ENCODE peak calls at places on chromosomes 13 and 19, in six cellular contexts. D is epithelial cell of esophagus; U is effector CD4-positive, alpha-beta T cell; N is endodermal cell; P is activated gamma-delta T cell; I is AG04450. S is an unnamed sample.

GRCh38 chr19:47056416-47056815 is 8.0 kb upstream of the TMEM160 start:
- DNase-seq in U (no peak), I (no peak), D (no peak), N (peak; percentile 38), P (no peak), S (no peak)

GRCh38 chr19:15210323-15210774 is 9.6 kb upstream of the NOTCH3 start:
- DNase-seq in D (peak; percentile 88), N (no peak), P (no peak), I (no peak), U (no peak), S (no peak)

GRCh38 chr19:54429545-54430227 is 14.4 kb downstream of the TTYH1 start:
- DNase-seq in P (no peak), I (no peak), N (peak; percentile 71), D (no peak), U (no peak), S (no peak)

GRCh38 chr13:90806905-90807304 is 540.6 kb upstream of the MIR17HG start:
- DNase-seq in I (no peak), N (no peak), D (no peak), U (no peak), P (no peak), S (no peak)

GRCh38 chr13:39530996-39531395 is 72.0 kb downstream of the LHFPL6 start:
- DNase-seq in I (no peak), N (no peak), P (no peak), D (no peak), U (no peak), S (no peak)

GRCh38 chr13:75468098-75468497 is 13.9 kb downstream of the TBC1D4 start:
- DNase-seq in N (no peak), D (no peak), I (no peak), U (no peak), P (no peak), S (no peak)

GRCh38 chr13:108220042-108220441 is 1.9 kb downstream of the ABHD13 start:
- DNase-seq in I (no peak), N (peak; percentile 52), D (peak; percentile 91), P (no peak), U (no peak), S (no peak)

GRCh38 chr19:51799998-51800848 is 5.3 kb downstream of the FPR3 start:
- DNase-seq in N (no peak), P (no peak), U (no peak), I (no peak), D (no peak), S (no peak)

GRCh38 chr13:36454962-36455361 is 22.7 kb downstream of the CCNA1 start:
- DNase-seq in I (no peak), D (no peak), U (no peak), P (no peak), N (no peak), S (no peak)

GRCh38 chr19:18741566-18742121 is 49.5 kb downstream of the COMP start:
- DNase-seq in I (no peak), U (no peak), D (no peak), N (no peak), P (no peak), S (no peak)

GRCh38 chr13:39862891-39863290 is 207.4 kb downstream of the COG6 start:
- DNase-seq in N (no peak), U (no peak), I (no peak), P (no peak), D (no peak), S (no peak)

GRCh38 chr19:41511628-41512027 is 64.3 kb upstream of the CEACAM21 start:
- DNase-seq in D (no peak), P (no peak), U (no peak), I (no peak), N (no peak), S (no peak)

GRCh38 chr19:37218592-37218935 is 550 bp downstream of the ZNF383 start:
- DNase-seq in U (no peak), P (no peak), I (no peak), D (no peak), N (no peak), S (no peak)

GRCh38 chr13:89554801-89555200 is 1792.7 kb upstream of the MIR17HG start:
- DNase-seq in D (peak; percentile 23), N (no peak), P (no peak), U (no peak), I (no peak), S (no peak)

GRCh38 chr19:5386841-5387240 is 46.2 kb upstream of the PTPRS start:
- DNase-seq in P (no peak), U (no peak), D (no peak), N (no peak), I (no peak), S (no peak)

GRCh38 chr13:65292488-65292901 is 1937.6 kb downstream of the PCDH9 start:
- DNase-seq in D (peak; percentile 47), N (peak; percentile 72), I (peak; percentile 36), P (no peak), U (no peak), S (no peak)

GRCh38 chr13:76773695-76774094 is 112.5 kb downstream of the KCTD12 start:
- DNase-seq in U (no peak), P (no peak), N (no peak), D (no peak), I (no peak), S (no peak)

GRCh38 chr13:113672002-113672651 is 5.1 kb downstream of the GRK1 start:
- DNase-seq in D (no peak), P (no peak), U (no peak), I (no peak), N (peak; percentile 44), S (no peak)

GRCh38 chr13:51957377-51958216 is 53.7 kb downstream of the ATP7B start:
- DNase-seq in P (no peak), N (no peak), I (no peak), D (no peak), U (no peak), S (no peak)

GRCh38 chr19:1841209-1841924 is 6.9 kb downstream of the REXO1 start:
- DNase-seq in I (no peak), N (no peak), P (no peak), D (no peak), U (no peak), S (no peak)

GRCh38 chr13:29513981-29514719 is 81.3 kb downstream of the SLC7A1 start:
- DNase-seq in N (no peak), U (no peak), P (no peak), I (no peak), D (no peak), S (no peak)

GRCh38 chr13:40536443-40537113 is 129.9 kb downstream of the FOXO1 start:
- DNase-seq in I (no peak), N (peak; percentile 75), P (no peak), U (no peak), D (peak; percentile 82), S (no peak)

GRCh38 chr19:29988351-29988750 is 46.3 kb downstream of the URI1 start:
- DNase-seq in N (peak; percentile 79), P (no peak), U (no peak), I (no peak), D (no peak), S (no peak)

GRCh38 chr13:50518791-50519201 is 324.7 kb downstream of the DLEU7 start:
- DNase-seq in N (no peak), P (no peak), I (peak; percentile 47), D (no peak), U (no peak), S (no peak)

GRCh38 chr19:11736696-11737095 is 2.0 kb downstream of the ZNF823 start:
- DNase-seq in U (no peak), I (no peak), N (no peak), P (no peak), D (peak; percentile 42), S (no peak)

GRCh38 chr13:112176746-112177119 is 109.8 kb downstream of the SOX1 start:
- DNase-seq in P (no peak), N (peak; percentile 37), U (no peak), I (no peak), D (no peak), S (no peak)

GRCh38 chr13:75843033-75843432 is 206.9 kb downstream of the LMO7 start:
- DNase-seq in N (no peak), D (no peak), I (no peak), U (no peak), P (no peak), S (no peak)

GRCh38 chr19:38394488-38394887 is 6.0 kb downstream of the SPRED3 start:
- DNase-seq in P (peak; percentile 39), N (peak; percentile 98), D (peak; percentile 57), U (peak; percentile 44), I (no peak), S (no peak)

GRCh38 chr19:6667114-6667627 is 2.8 kb downstream of the TNFSF14 start:
- DNase-seq in I (no peak), P (no peak), N (no peak), U (peak; percentile 23), D (peak; percentile 67), S (no peak)

GRCh38 chr19:16402076-16402475 is 69.7 kb downstream of the EPS15L1 start:
- DNase-seq in I (no peak), D (no peak), U (no peak), P (no peak), N (no peak), S (no peak)

GRCh38 chr13:98775386-98775785 is 22.9 kb upstream of the SLC15A1 start:
- DNase-seq in I (no peak), D (no peak), P (no peak), N (no peak), U (no peak), S (no peak)